ENCODE peak calls at places on chromosomes 16 and 17, in ten cellular contexts. Q is stimulated activated CD8-positive, alpha-beta memory T cell treated with anti-CD3 and anti-CD28 coated beads, Interleukin-7, amount 100 ng/mL, for 1 hour; J is GM04504; W is endothelial cell of umbilical vein; A is M059J; P is activated B cell treated with CpG ODN at 0.5 μM for 24 hours; V is heart right ventricle; S is KBM-7; G is naive B cell; R is ACHN. N is an unnamed sample.

GRCh38 chr17:65743313-65743665 is 181.8 kb upstream of the AXIN2 start:
- DNase-seq in Q (no peak), J (no peak), W (no peak), A (peak), P (no peak), V (no peak), S (no peak), G (no peak), R (no peak), N (no peak)

GRCh38 chr16:12617401-12617819 is 186.3 kb downstream of the CPPED1 start:
- DNase-seq in Q (no peak), J (no peak), W (no peak), A (no peak), P (no peak), V (no peak), S (no peak), G (no peak), R (no peak), N (no peak)

GRCh38 chr17:42249681-42250446 is 26.3 kb downstream of the STAT5B start:
- DNase-seq in Q (no peak), J (no peak), W (no peak), A (no peak), P (no peak), V (no peak), S (no peak), G (no peak), R (no peak), N (no peak)

GRCh38 chr17:58341861-58342475 is 10.0 kb downstream of the SUPT4H1 start:
- DNase-seq in Q (no peak), J (no peak), W (no peak), A (no peak), P (no peak), V (no peak), S (no peak), G (no peak), R (no peak), N (no peak)

GRCh38 chr17:10845388-10845751 is 7.5 kb upstream of the PIRT start:
- DNase-seq in Q (no peak), J (no peak), W (no peak), A (no peak), P (no peak), V (no peak), S (no peak), G (no peak), R (no peak), N (no peak)

GRCh38 chr17:7330099-7331015 is 1.2 kb upstream of the NEURL4 start:
- DNase-seq in Q (peak), J (no peak), W (no peak), A (peak), P (peak), V (peak), S (no peak), G (peak), R (peak), N (peak)

GRCh38 chr17:42016952-42017865 is at the start of gene DNAJC7:
- DNase-seq in Q (peak), J (peak), W (peak), A (peak), P (peak), V (peak), S (peak), G (peak), R (peak), N (peak)

GRCh38 chr17:17681744-17682292 is 560 bp downstream of the RAI1 start:
- DNase-seq in Q (no peak), J (no peak), W (no peak), A (peak), P (no peak), V (peak), S (no peak), G (peak), R (peak), N (peak)

GRCh38 chr17:45784583-45785372 is 658 bp downstream of the CRHR1 start:
- DNase-seq in Q (peak), J (no peak), W (peak), A (peak), P (peak), V (no peak), S (peak), G (peak), R (peak), N (peak)

GRCh38 chr16:89890200-89890599 is 16.8 kb downstream of the TCF25 start:
- DNase-seq in Q (no peak), J (no peak), W (no peak), A (no peak), P (no peak), V (no peak), S (no peak), G (no peak), R (no peak), N (no peak)

GRCh38 chr17:45273551-45273957 is 11.7 kb upstream of the SPATA32 start:
- DNase-seq in Q (no peak), J (no peak), W (peak), A (no peak), P (no peak), V (no peak), S (no peak), G (no peak), R (no peak), N (no peak)

GRCh38 chr17:21394265-21394664 is 18.1 kb downstream of the KCNJ12 start:
- DNase-seq in Q (no peak), J (no peak), W (no peak), A (peak), P (no peak), V (no peak), S (no peak), G (no peak), R (no peak), N (no peak)

GRCh38 chr16:26531290-26531730 is 535.4 kb upstream of the C16orf82 start:
- DNase-seq in Q (no peak), J (no peak), W (no peak), A (no peak), P (no peak), V (no peak), S (no peak), G (no peak), R (no peak), N (no peak)

GRCh38 chr16:3256146-3256875 is at the start of gene MEFV:
- DNase-seq in Q (no peak), J (no peak), W (no peak), A (peak), P (no peak), V (no peak), S (no peak), G (no peak), R (no peak), N (no peak)

GRCh38 chr17:14118951-14119350 is 49.6 kb downstream of the COX10 start:
- DNase-seq in Q (no peak), J (no peak), W (no peak), A (no peak), P (no peak), V (no peak), S (no peak), G (no peak), R (no peak), N (no peak)

GRCh38 chr16:67036323-67036741 is 7.4 kb downstream of the CBFB start:
- DNase-seq in Q (no peak), J (no peak), W (no peak), A (no peak), P (no peak), V (no peak), S (no peak), G (no peak), R (no peak), N (peak)

GRCh38 chr17:9105068-9105868 is 84.0 kb downstream of the NTN1 start:
- DNase-seq in Q (no peak), J (no peak), W (no peak), A (no peak), P (no peak), V (no peak), S (no peak), G (no peak), R (no peak), N (no peak)

GRCh38 chr16:85974428-85975375 is 75.7 kb downstream of the IRF8 start:
- DNase-seq in Q (no peak), J (no peak), W (no peak), A (no peak), P (no peak), V (no peak), S (no peak), G (no peak), R (no peak), N (no peak)